ENCODE peak calls at places on chromosome 10, in six cellular contexts. I, J, U, Z, B and O are unnamed samples. For H3K27me3, the result is how much of the 10 kb centered on the place peaks cover.

GRCh38 chr10:30782543-30783461 is 153.2 kb upstream of the LYZL2 start:
- DNase-seq in J (no peak), Z (no peak), I (peak), B (no peak), U (no peak), O (no peak)

GRCh38 chr10:125014984-125015944 is 73.3 kb downstream of the ZRANB1 start:
- DNase-seq in Z (no peak), B (no peak), I (no peak), U (peak), J (no peak), O (no peak)

GRCh38 chr10:114380060-114380459 is 24.2 kb downstream of the AFAP1L2 start:
- DNase-seq in J (no peak), I (no peak), U (peak), B (no peak), Z (no peak), O (no peak)

GRCh38 chr10:67665491-67665890 is 30.5 kb downstream of the CTNNA3 start:
- DNase-seq in B (peak), I (no peak), J (no peak), Z (no peak), U (no peak), O (no peak)

GRCh38 chr10:110535958-110536891 is 31.3 kb upstream of the SMC3 start:
- DNase-seq in I (peak), J (no peak), Z (no peak), B (no peak), U (no peak), O (peak)

GRCh38 chr10:22505923-22506685 is 160.8 kb downstream of the SPAG6 start:
- DNase-seq in U (no peak), Z (peak), I (no peak), B (no peak), J (no peak), O (peak)

GRCh38 chr10:11636761-11637166 is 25.3 kb upstream of the USP6NL start:
- DNase-seq in B (no peak), J (no peak), U (no peak), I (no peak), Z (no peak), O (no peak)

GRCh38 chr10:75035975-75036708 is 75.3 kb upstream of the SAMD8 start:
- DNase-seq in B (no peak), I (no peak), Z (no peak), U (no peak), J (no peak), O (no peak)

GRCh38 chr10:132047575-132048293 is 18.0 kb upstream of the JAKMIP3 start:
- DNase-seq in J (no peak), U (no peak), B (no peak), I (no peak), Z (no peak), O (no peak)

GRCh38 chr10:98312816-98313215 is 44.8 kb upstream of the LOXL4 start:
- DNase-seq in U (no peak), B (no peak), Z (no peak), I (no peak), J (no peak), O (no peak)

DNA sequence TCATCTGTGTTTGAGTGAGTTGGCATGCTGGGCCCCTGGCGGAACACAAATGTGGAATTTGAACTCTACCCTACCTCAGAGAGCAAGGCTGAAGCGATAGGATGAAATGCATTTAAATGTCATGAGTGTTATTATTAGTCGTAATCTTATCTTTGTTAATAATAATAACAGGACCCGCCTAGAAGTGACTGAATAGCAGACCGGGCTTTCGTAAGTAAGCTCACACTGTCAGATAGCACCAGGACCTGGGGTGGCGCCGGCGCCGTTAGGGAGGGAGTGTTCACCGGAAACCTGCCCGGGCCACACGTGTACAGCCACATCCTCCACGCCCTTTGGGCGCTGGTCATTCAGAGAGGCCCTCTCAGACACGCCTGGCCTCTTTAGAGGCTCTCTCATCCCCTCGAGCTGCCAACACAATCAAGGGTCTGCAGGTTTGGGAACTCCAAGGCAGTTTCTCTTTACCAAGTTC is 63.6 kb downstream of the GRK5 start:
- DNase-seq in I (peak), Z (no peak), B (no peak), U (no peak), J (peak), O (peak)
- TF ChIP-seq POLR2AphosphoS5 in I (no peak), Z (no peak), B (peak), U (no peak), J (no peak), O (peak)

DNA sequence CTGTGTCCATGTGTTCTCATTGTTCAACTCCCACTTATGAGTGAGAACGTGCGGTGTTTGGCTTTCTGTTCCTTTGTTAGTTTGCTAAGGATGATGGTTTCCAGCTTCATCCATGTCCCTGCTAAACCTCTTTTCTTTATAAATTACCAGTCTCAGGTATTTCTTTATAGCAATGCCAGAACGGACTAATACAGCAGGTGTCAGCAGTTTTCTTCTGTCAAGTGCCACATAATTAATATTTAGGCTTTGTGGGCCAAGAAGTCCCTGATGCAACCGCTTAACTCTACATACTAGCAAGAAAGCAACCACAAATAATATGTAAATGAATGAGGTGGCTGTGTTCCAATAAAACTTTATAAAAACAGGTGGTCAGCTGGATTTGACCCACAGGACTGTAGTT is 26.3 kb upstream of the C1QL3 start:
- DNase-seq in I (no peak), U (no peak), Z (no peak), J (no peak), B (no peak), O (no peak)
- H3K27me3 ChIP-seq in I (under half), U (under half), Z (under half), J (under half), B (under half), O (under half)

DNA sequence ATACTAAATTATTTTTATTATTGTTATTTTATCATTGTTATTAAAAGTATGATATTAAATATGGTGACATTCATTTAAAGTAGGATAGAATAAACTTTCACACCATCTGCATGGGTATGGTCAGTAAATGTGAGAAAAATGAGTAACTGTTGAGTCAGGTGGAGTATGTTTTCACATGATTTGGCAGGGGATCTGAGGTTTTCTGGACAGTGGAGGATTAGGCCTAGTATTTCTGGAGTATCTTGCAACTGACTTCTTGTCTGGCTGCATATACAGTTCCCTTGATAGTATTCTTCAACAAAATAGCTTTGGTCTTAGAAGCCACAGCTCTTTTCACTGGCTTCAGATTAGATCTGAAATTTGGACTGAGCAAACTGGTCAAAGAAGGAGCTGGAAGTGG is 54.5 kb downstream of the GBF1 start:
- DNase-seq in J (no peak), U (no peak), B (no peak), Z (no peak), I (no peak), O (no peak)
- H3K4me3 ChIP-seq in J (no peak), U (no peak), B (no peak), Z (no peak), I (no peak), O (no peak)

GRCh38 chr10:99793819-99794218 is 11.4 kb downstream of the ABCC2 start:
- DNase-seq in I (no peak), U (no peak), B (no peak), J (no peak), Z (no peak), O (no peak)
- TF ChIP-seq POLR2AphosphoS5 in I (no peak), U (no peak), B (no peak), J (no peak), Z (no peak), O (no peak)

GRCh38 chr10:99535764-99536399 is 3.1 kb downstream of the NKX2-3 start:
- DNase-seq in B (no peak), Z (no peak), J (no peak), I (no peak), U (peak), O (no peak)
- H3K27me3 ChIP-seq in B (under half), Z (half or more), J (half or more), I (half or more), U (under half), O (half or more)

DNA sequence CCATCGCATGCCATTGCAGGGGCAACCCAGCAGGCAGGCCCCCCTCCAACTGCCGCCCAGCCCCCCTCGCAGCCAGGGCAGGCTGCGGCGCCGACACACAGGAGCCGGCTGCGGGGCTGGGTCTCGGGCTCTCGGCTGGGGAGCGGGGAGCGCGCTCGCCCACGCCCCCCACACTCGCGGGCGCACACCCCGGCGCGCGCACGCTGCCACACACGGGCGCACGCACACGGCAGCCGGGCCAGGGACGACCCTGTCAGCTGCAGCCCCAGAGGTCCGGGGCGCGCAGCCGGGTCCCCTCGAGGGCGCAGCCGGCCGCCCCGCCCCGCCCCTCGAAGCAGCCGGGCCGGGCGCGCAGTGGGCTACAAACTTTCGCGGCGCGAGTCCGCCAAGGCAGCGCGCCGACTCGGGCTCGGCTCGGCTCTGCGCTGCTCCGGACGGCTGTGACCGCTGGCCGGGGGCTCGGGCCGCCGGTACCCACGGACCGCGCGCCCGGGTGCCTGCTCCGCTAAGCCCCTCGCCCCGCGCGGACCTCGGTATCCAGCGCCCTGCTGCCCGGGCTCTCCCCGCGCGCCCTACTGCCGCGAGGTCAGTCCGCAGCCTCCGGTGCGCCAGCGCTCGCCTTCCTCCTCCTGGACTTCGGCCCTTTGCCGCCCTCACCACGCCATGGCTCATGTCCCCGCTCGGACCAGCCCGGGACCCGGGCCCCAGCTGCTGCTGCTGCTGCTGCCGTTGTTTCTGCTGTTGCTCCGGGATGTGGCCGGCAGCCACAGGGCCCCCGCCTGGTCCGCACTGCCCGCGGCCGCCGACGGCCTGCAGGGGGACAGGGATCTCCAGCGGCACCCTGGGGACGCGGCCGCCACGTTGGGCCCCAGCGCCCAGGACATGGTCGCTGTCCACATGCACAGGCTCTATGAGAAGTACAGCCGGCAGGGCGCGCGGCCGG is at the start of gene GDF10:
- DNase-seq in J (no peak), I (no peak), U (no peak), B (no peak), Z (no peak), O (no peak)
- H3K4me3 ChIP-seq in J (no peak), I (no peak), U (peak), B (peak), Z (peak), O (no peak)